ENCODE peak calls at places on chromosomes 13 and 19, in five cellular contexts. J is A549, K is SK-N-SH, N is HCT116, A is K562. C is an unnamed sample.

GRCh38 chr13:25292301-25292700 is 5.0 kb upstream of the MTMR6 start:
- DNase-seq in J (no peak), K (peak; percentile 30), N (no peak), A (peak; percentile 22), C (peak; percentile 57)

GRCh38 chr13:99417821-99418662 is 83.2 kb upstream of the TM9SF2 start:
- DNase-seq in J (no peak), K (no peak), N (no peak), A (no peak), C (no peak)

GRCh38 chr19:45059258-45059965 is 16.9 kb downstream of the ZNF296 start:
- DNase-seq in J (peak; percentile 89), K (peak; percentile 87), N (peak; percentile 62), A (peak; percentile 71), C (peak; percentile 96)

GRCh38 chr13:79398915-79399314 is 7.1 kb downstream of the RBM26 start:
- DNase-seq in J (no peak), K (no peak), N (no peak), A (no peak), C (no peak)

GRCh38 chr13:114077938-114078335 is 54.5 kb downstream of the RASA3 start:
- DNase-seq in J (no peak), K (peak; percentile 99), N (no peak), A (peak; percentile 20), C (peak; percentile 53)

GRCh38 chr19:15452111-15453047 is 2.6 kb upstream of the WIZ start:
- DNase-seq in J (peak; percentile 71), K (peak; percentile 98), N (peak; percentile 91), A (peak; percentile 99), C (peak; percentile 99)

GRCh38 chr13:111469916-111470506 is 149.6 kb downstream of the TEX29 start:
- DNase-seq in J (no peak), K (no peak), N (no peak), A (no peak), C (no peak)

GRCh38 chr13:49435992-49436391 is 7.9 kb downstream of the CAB39L start:
- DNase-seq in J (no peak), K (no peak), N (no peak), A (no peak), C (no peak)

GRCh38 chr19:7013678-7014077 is 7.6 kb downstream of the MBD3L2B start:
- DNase-seq in J (no peak), K (no peak), N (no peak), A (no peak), C (no peak)

GRCh38 chr13:48533986-48534600 is 1.2 kb upstream of the RCBTB2 start:
- DNase-seq in J (no peak), K (no peak), N (no peak), A (no peak), C (no peak)

GRCh38 chr19:16400911-16401675 is 70.7 kb downstream of the EPS15L1 start:
- DNase-seq in J (no peak), K (no peak), N (no peak), A (no peak), C (no peak)

GRCh38 chr13:22929391-22930126 is 251.2 kb upstream of the SGCG start:
- DNase-seq in J (no peak), K (no peak), N (no peak), A (no peak), C (no peak)

GRCh38 chr19:47093841-47094240 is 19.7 kb downstream of the ZC3H4 start:
- DNase-seq in J (no peak), K (no peak), N (no peak), A (no peak), C (no peak)

GRCh38 chr13:40149611-40150283 is 494.3 kb downstream of the COG6 start:
- DNase-seq in J (peak; percentile 7), K (no peak), N (no peak), A (no peak), C (no peak)

GRCh38 chr13:29594710-29595379 is 643 bp downstream of the SLC7A1 start:
- DNase-seq in J (peak; percentile 15), K (peak; percentile 78), N (no peak), A (peak; percentile 68), C (peak; percentile 22)

GRCh38 chr13:31663880-31664585 is 75.3 kb upstream of the RXFP2 start:
- DNase-seq in J (no peak), K (no peak), N (no peak), A (no peak), C (peak; percentile 82)

GRCh38 chr19:58213075-58213369 is 15.7 kb upstream of the ZNF544 start:
- DNase-seq in J (no peak), K (no peak), N (no peak), A (no peak), C (no peak)

GRCh38 chr19:9406798-9407352 is 28.5 kb downstream of the ZNF266 start:
- DNase-seq in J (peak; percentile 33), K (peak; percentile 84), N (no peak), A (peak; percentile 78), C (peak; percentile 6)

GRCh38 chr13:108551674-108552073 is 77.7 kb upstream of the MYO16 start:
- DNase-seq in J (no peak), K (no peak), N (no peak), A (no peak), C (no peak)

GRCh38 chr19:58007285-58007684 is 4.7 kb upstream of the ZNF606 start:
- DNase-seq in J (no peak), K (no peak), N (no peak), A (no peak), C (peak; percentile 81)

GRCh38 chr19:29576043-29576442 is 30.0 kb upstream of the POP4 start:
- DNase-seq in J (no peak), K (no peak), N (no peak), A (no peak), C (no peak)

GRCh38 chr13:78976696-78977095 is 317.7 kb upstream of the OBI1 start:
- DNase-seq in J (no peak), K (no peak), N (no peak), A (no peak), C (no peak)

GRCh38 chr19:41083516-41083915 is 4.7 kb upstream of the CYP2A13 start:
- DNase-seq in J (no peak), K (no peak), N (no peak), A (no peak), C (no peak)
- TF ChIP-seq REST in J (no peak), K (no peak), N (no peak), A (no peak), C (no peak)

DNA sequence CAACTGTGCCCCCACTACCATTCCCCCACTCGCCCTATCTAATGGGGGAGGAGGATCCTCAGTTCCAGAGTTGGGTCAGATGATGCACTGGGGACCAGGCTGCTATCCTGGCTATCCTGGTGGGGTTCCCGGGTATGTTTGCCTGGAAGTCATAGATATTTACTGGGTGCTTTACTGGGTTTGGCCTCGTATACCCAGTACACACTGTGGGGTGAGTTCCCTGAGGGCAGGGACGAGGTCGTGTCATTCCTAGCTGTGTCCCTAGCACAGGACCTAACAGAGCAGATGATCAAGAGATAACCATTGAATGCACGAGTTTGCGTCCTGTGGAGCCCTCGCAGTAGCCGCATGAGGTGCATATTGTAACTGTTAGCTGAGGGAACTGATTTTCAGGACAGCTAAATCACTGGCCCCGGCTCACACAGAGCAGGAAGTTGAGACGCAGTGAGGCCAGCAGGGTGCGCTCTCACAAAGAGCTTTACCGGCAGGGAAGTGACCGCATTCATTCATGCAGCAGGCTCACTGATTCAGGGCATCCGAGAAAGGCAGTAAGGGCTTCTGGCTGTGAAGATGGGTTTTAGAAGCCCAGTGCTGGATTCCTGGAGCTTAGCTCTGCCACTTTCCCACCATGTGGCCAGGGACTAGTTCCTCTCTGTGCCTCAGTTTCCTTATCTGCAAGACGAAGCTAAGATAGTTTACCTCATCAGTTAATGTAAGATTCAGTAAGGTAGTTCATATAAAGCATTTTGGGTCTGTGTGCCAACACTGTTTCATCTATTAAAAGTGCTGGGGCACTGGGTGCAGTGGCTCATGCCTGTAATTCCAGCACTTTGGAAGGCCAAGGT is 6.0 kb downstream of the RUVBL2 start:
- DNase-seq in J (peak; percentile 81), K (peak; percentile 65), N (no peak), A (peak; percentile 40), C (peak; percentile 92)
- TF ChIP-seq REST in J (no peak), K (no peak), N (no peak), A (no peak), C (no peak)

GRCh38 chr13:98405107-98405571 is 171.8 kb downstream of the STK24 start:
- DNase-seq in J (no peak), K (peak; percentile 60), N (no peak), A (no peak), C (peak; percentile 83)
- TF ChIP-seq REST in J (no peak), K (no peak), N (no peak), A (no peak), C (no peak)

DNA sequence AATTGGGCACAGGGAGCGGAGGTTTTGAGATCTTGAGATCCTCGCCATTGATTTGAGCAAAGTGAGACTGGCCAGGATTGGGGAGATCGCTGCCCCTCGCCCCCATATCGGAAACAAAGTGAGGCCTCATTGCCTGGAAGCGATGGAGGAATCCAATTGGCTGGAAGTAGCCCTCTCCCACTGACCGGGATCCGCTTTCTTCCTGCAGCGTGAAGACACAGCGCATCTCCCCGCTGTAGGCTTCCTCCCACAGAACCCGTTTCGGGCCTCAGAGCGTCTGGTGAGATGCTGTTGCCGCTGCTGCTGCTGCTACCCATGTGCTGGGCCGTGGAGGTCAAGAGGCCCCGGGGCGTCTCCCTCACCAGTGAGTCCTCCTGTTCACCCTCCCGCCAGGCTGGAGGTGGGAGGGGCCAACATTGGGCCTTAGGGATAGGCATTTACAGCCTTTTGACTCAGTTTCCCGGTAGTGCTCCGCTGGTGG is 438 bp downstream of the PRKCSH start:
- DNase-seq in J (no peak), K (peak; percentile 53), N (no peak), A (peak; percentile 69), C (peak; percentile 53)
- TF ChIP-seq REST in J (no peak), K (no peak), N (no peak), A (no peak), C (no peak)

GRCh38 chr19:48606463-48607358 is at the start of gene SPACA4:
- DNase-seq in J (no peak), K (no peak), N (no peak), A (no peak), C (no peak)
- TF ChIP-seq REST in J (no peak), K (no peak), N (no peak), A (no peak), C (no peak)

GRCh38 chr19:35276706-35277281 is 5.5 kb upstream of the HAMP start:
- DNase-seq in J (no peak), K (no peak), N (no peak), A (no peak), C (no peak)

GRCh38 chr19:35281303-35281702 is 1.0 kb upstream of the HAMP start:
- DNase-seq in J (no peak), K (no peak), N (no peak), A (no peak), C (no peak)

GRCh38 chr19:35279985-35280821 is 2.1 kb upstream of the HAMP start:
- DNase-seq in J (no peak), K (no peak), N (no peak), A (no peak), C (no peak)

GRCh38 chr19:35278578-35279284 is 3.6 kb upstream of the HAMP start:
- DNase-seq in J (no peak), K (no peak), N (no peak), A (no peak), C (no peak)

DNA sequence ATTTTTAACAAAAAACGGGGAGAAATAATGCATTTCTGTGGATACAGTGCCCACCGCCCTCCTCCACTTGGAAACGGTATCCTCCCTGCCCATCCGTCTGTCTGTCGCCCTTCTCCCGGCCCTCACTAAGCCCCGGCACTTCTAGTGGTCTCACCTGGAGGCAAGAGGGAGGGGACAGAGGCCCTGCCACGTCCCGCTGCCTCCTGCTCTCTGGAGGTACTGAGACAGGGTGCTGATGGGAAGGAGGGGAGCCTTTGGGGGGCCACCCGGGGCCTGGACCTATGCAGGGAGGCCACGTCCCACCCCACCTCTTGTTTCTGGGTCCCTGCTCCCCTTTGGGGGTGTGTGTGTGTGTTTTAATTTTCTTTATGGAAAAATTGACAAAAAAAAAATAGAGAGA is 3.0 kb upstream of the HAMP start:
- DNase-seq in J (no peak), K (no peak), N (no peak), A (no peak), C (no peak)
- TF ChIP-seq REST in J (no peak), K (no peak), N (no peak), A (no peak), C (no peak)

GRCh38 chr19:55486971-55487883 is 1.0 kb upstream of the SSC5D start:
- DNase-seq in J (peak; percentile 66), K (peak; percentile 72), N (no peak), A (peak; percentile 32), C (no peak)
- TF ChIP-seq REST in J (no peak), K (peak; percentile 41), N (no peak), A (peak; percentile 14), C (no peak)

C was measured in GM23338.